ENCODE peak calls at places on chromosomes 4 and X, in nine cellular contexts. One of them, this sample, is unnamed.

GRCh38 chrX:581717-582116 is 48.9 kb upstream of the SHOX start:
- DNase-seq in GM23248: no peak
- DNase-seq in kidney: no peak
- DNase-seq in SK-N-SH: no peak
- DNase-seq in neural progenitor cell: no peak
- DNase-seq in K562: no peak
- DNase-seq in H9: no peak
- DNase-seq in H1: no peak
- DNase-seq in HCT116: no peak
- DNase-seq in this sample: no peak

GRCh38 chr4:7252510-7253340 is 60.4 kb downstream of the SORCS2 start:
- DNase-seq in K562: peak
- DNase-seq in SK-N-SH: peak
- DNase-seq in HCT116: no peak
- DNase-seq in GM23248: no peak
- DNase-seq in H9: no peak
- DNase-seq in neural progenitor cell: no peak
- DNase-seq in kidney: peak
- DNase-seq in H1: no peak
- DNase-seq in this sample: no peak

GRCh38 chr4:148076964-148077363 is 345.1 kb downstream of the ARHGAP10 start:
- DNase-seq in neural progenitor cell: no peak
- DNase-seq in H9: no peak
- DNase-seq in K562: no peak
- DNase-seq in kidney: no peak
- DNase-seq in HCT116: no peak
- DNase-seq in GM23248: no peak
- DNase-seq in SK-N-SH: no peak
- DNase-seq in H1: no peak
- DNase-seq in this sample: no peak

GRCh38 chrX:4277122-4277521 is 563.7 kb upstream of the PRKX start:
- DNase-seq in GM23248: no peak
- DNase-seq in kidney: no peak
- DNase-seq in SK-N-SH: no peak
- DNase-seq in neural progenitor cell: no peak
- DNase-seq in K562: no peak
- DNase-seq in H9: no peak
- DNase-seq in HCT116: no peak
- DNase-seq in H1: no peak
- DNase-seq in this sample: peak

GRCh38 chrX:110409925-110410324 is 51.3 kb downstream of the RTL9 start:
- DNase-seq in H9: no peak
- DNase-seq in SK-N-SH: no peak
- DNase-seq in K562: peak
- DNase-seq in HCT116: no peak
- DNase-seq in GM23248: peak
- DNase-seq in kidney: no peak
- DNase-seq in neural progenitor cell: no peak
- DNase-seq in H1: no peak
- DNase-seq in this sample: no peak

GRCh38 chr4:121582296-121582695 is 114.5 kb downstream of the ANXA5 start:
- DNase-seq in H1: no peak
- DNase-seq in K562: no peak
- DNase-seq in kidney: no peak
- DNase-seq in GM23248: peak
- DNase-seq in neural progenitor cell: no peak
- DNase-seq in H9: no peak
- DNase-seq in SK-N-SH: no peak
- DNase-seq in HCT116: no peak
- DNase-seq in this sample: no peak

GRCh38 chr4:114727426-114727825 is 128.8 kb downstream of the UGT8 start:
- DNase-seq in GM23248: no peak
- DNase-seq in H9: no peak
- DNase-seq in SK-N-SH: no peak
- DNase-seq in HCT116: no peak
- DNase-seq in H1: no peak
- DNase-seq in neural progenitor cell: peak
- DNase-seq in K562: no peak
- DNase-seq in kidney: no peak
- DNase-seq in this sample: no peak

GRCh38 chr4:8738471-8738931 is 133.1 kb downstream of the HMX1 start:
- DNase-seq in neural progenitor cell: no peak
- DNase-seq in kidney: no peak
- DNase-seq in HCT116: no peak
- DNase-seq in GM23248: no peak
- DNase-seq in H9: peak
- DNase-seq in SK-N-SH: peak
- DNase-seq in H1: no peak
- DNase-seq in K562: no peak
- DNase-seq in this sample: no peak

GRCh38 chr4:152805818-152806217 is 26.1 kb downstream of the ARFIP1 start:
- DNase-seq in HCT116: no peak
- DNase-seq in neural progenitor cell: no peak
- DNase-seq in H1: no peak
- DNase-seq in GM23248: no peak
- DNase-seq in SK-N-SH: no peak
- DNase-seq in H9: no peak
- DNase-seq in K562: no peak
- DNase-seq in kidney: no peak
- DNase-seq in this sample: no peak

GRCh38 chrX:129777218-129777768 is 2.5 kb upstream of the SASH3 start:
- DNase-seq in SK-N-SH: no peak
- DNase-seq in HCT116: no peak
- DNase-seq in GM23248: no peak
- DNase-seq in H9: no peak
- DNase-seq in K562: no peak
- DNase-seq in kidney: peak
- DNase-seq in H1: no peak
- DNase-seq in neural progenitor cell: no peak
- DNase-seq in this sample: no peak

GRCh38 chr4:84852081-84852480 is 114.4 kb downstream of the WDFY3 start:
- DNase-seq in SK-N-SH: no peak
- DNase-seq in GM23248: no peak
- DNase-seq in K562: no peak
- DNase-seq in H1: no peak
- DNase-seq in HCT116: peak
- DNase-seq in H9: no peak
- DNase-seq in kidney: no peak
- DNase-seq in neural progenitor cell: no peak
- DNase-seq in this sample: no peak

GRCh38 chrX:16577483-16578029 is 72.4 kb upstream of the S100G start:
- DNase-seq in neural progenitor cell: peak
- DNase-seq in HCT116: no peak
- DNase-seq in kidney: no peak
- DNase-seq in H9: no peak
- DNase-seq in SK-N-SH: no peak
- DNase-seq in K562: no peak
- DNase-seq in H1: no peak
- DNase-seq in GM23248: no peak
- DNase-seq in this sample: peak

GRCh38 chrX:16573781-16574180 is 76.2 kb upstream of the S100G start:
- DNase-seq in H1: no peak
- DNase-seq in K562: no peak
- DNase-seq in H9: no peak
- DNase-seq in SK-N-SH: no peak
- DNase-seq in HCT116: no peak
- DNase-seq in GM23248: peak
- DNase-seq in neural progenitor cell: no peak
- DNase-seq in kidney: no peak
- DNase-seq in this sample: no peak

GRCh38 chrX:16579517-16579916 is 70.4 kb upstream of the S100G start:
- DNase-seq in GM23248: no peak
- DNase-seq in neural progenitor cell: no peak
- DNase-seq in H9: no peak
- DNase-seq in kidney: no peak
- DNase-seq in SK-N-SH: no peak
- DNase-seq in K562: no peak
- DNase-seq in HCT116: no peak
- DNase-seq in H1: no peak
- DNase-seq in this sample: no peak

GRCh38 chrX:16578218-16578617 is 71.7 kb upstream of the S100G start:
- DNase-seq in SK-N-SH: no peak
- DNase-seq in neural progenitor cell: peak
- DNase-seq in K562: no peak
- DNase-seq in H9: peak
- DNase-seq in GM23248: peak
- DNase-seq in H1: no peak
- DNase-seq in kidney: no peak
- DNase-seq in HCT116: no peak
- DNase-seq in this sample: peak
- H3K9ac ChIP-seq in SK-N-SH: no peak
- H3K9ac ChIP-seq in neural progenitor cell: no peak
- H3K9ac ChIP-seq in K562: no peak
- H3K9ac ChIP-seq in H9: peak
- H3K9ac ChIP-seq in GM23248: no peak
- H3K9ac ChIP-seq in H1: no peak
- H3K9ac ChIP-seq in kidney: no peak
- H3K9ac ChIP-seq in HCT116: no peak
- H3K9ac ChIP-seq in this sample: no peak

DNA sequence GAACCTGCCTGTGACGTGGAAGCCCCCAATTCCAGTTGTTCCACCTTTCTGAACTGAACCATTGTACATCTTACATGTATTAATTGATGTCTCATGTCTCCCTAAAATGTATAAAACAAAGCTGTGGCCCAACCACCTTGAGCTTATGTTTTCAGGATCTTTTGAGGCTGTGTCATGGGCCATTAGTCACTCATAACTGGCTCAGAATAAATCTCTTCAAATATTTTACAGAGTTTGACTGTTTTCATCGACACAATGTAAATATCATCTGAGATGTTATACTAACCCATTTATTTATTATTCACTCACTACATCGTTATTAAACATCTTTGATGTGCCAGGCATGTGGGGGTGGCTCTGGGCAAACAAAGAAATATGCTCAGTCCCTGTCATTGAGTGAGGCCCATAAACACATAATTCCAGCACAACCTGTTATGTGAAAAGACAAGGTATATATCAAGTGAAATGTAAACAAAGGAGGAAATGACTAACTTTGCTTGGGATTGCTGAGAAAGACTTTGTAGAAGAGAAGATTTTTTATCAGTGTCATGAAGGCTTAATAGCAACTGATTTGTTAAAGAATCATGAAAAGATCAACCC is 34.5 kb upstream of the PPM1K start:
- DNase-seq in H1: no peak
- DNase-seq in H9: no peak
- DNase-seq in HCT116: no peak
- DNase-seq in neural progenitor cell: no peak
- DNase-seq in GM23248: peak
- DNase-seq in K562: no peak
- DNase-seq in kidney: no peak
- DNase-seq in SK-N-SH: no peak
- DNase-seq in this sample: no peak
- H3K27ac ChIP-seq in H1: no peak
- H3K27ac ChIP-seq in H9: no peak
- H3K27ac ChIP-seq in HCT116: no peak
- H3K27ac ChIP-seq in neural progenitor cell: no peak
- H3K27ac ChIP-seq in GM23248: no peak
- H3K27ac ChIP-seq in K562: no peak
- H3K27ac ChIP-seq in kidney: no peak
- H3K27ac ChIP-seq in SK-N-SH: no peak
- H3K27ac ChIP-seq in this sample: no peak

DNA sequence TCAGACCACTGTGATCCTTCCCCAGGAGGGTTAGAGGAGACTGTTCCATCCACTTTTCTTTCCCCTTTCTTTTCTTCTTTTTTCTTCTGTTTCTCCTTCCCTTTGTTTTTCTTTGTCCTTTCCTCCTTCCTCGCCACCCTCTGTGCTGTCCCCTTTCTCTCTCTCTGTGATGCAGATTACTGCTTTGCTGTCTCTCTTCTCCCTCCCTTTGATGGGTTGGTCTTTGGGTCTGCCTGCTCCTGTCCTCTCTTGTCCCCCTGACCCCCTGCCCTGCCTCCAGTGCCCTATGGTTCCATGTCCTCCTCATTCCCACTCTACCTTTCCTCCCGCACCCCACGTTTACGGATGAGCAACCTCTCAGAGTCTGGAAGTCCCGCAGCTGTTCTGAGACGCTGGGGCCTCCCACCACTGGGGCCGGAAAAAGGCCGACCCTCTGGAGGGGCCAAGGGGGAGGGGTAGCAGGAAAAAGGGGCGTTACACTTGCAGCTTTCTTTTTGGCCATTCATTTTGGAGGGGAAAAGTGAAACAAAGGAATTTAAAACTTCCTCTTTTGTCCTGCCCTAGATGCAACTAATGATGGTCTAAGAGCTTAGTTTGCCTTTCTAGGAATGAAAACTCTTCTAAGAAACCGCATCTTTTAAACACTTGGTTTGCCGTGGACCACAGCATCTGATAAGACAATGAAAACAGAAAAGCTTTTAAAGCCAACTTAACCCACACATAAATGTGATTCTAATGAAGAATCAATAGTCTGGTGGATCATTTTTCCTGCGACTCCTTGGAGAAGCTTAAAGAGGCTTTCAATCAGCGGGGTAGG is 24.5 kb upstream of the TSR2 start:
- DNase-seq in HCT116: no peak
- DNase-seq in H1: no peak
- DNase-seq in SK-N-SH: no peak
- DNase-seq in K562: no peak
- DNase-seq in kidney: no peak
- DNase-seq in GM23248: no peak
- DNase-seq in neural progenitor cell: peak
- DNase-seq in H9: peak
- DNase-seq in this sample: peak
- H3K9ac ChIP-seq in HCT116: no peak
- H3K9ac ChIP-seq in H1: no peak
- H3K9ac ChIP-seq in SK-N-SH: no peak
- H3K9ac ChIP-seq in K562: no peak
- H3K9ac ChIP-seq in kidney: no peak
- H3K9ac ChIP-seq in GM23248: no peak
- H3K9ac ChIP-seq in neural progenitor cell: no peak
- H3K9ac ChIP-seq in H9: no peak
- H3K9ac ChIP-seq in this sample: no peak

GRCh38 chr4:40232610-40233009 is 35.8 kb downstream of the RHOH start:
- DNase-seq in neural progenitor cell: no peak
- DNase-seq in HCT116: no peak
- DNase-seq in K562: no peak
- DNase-seq in kidney: no peak
- DNase-seq in GM23248: no peak
- DNase-seq in SK-N-SH: no peak
- DNase-seq in H1: no peak
- DNase-seq in H9: no peak
- DNase-seq in this sample: no peak

GRCh38 chr4:40233227-40233626 is 36.4 kb downstream of the RHOH start:
- DNase-seq in HCT116: no peak
- DNase-seq in GM23248: no peak
- DNase-seq in H1: no peak
- DNase-seq in SK-N-SH: no peak
- DNase-seq in neural progenitor cell: no peak
- DNase-seq in H9: no peak
- DNase-seq in K562: no peak
- DNase-seq in kidney: no peak
- DNase-seq in this sample: no peak

GRCh38 chr4:40228497-40229365 is 31.9 kb downstream of the RHOH start:
- DNase-seq in SK-N-SH: no peak
- DNase-seq in GM23248: peak
- DNase-seq in K562: peak
- DNase-seq in kidney: no peak
- DNase-seq in HCT116: no peak
- DNase-seq in H9: peak
- DNase-seq in neural progenitor cell: peak
- DNase-seq in H1: no peak
- DNase-seq in this sample: peak

GRCh38 chr4:40234519-40235039 is 37.7 kb downstream of the RHOH start:
- DNase-seq in K562: no peak
- DNase-seq in H9: no peak
- DNase-seq in H1: no peak
- DNase-seq in kidney: no peak
- DNase-seq in neural progenitor cell: no peak
- DNase-seq in GM23248: no peak
- DNase-seq in SK-N-SH: no peak
- DNase-seq in HCT116: no peak
- DNase-seq in this sample: no peak

GRCh38 chr4:40231464-40231863 is 34.6 kb downstream of the RHOH start:
- DNase-seq in kidney: no peak
- DNase-seq in K562: no peak
- DNase-seq in neural progenitor cell: no peak
- DNase-seq in H1: no peak
- DNase-seq in SK-N-SH: no peak
- DNase-seq in GM23248: no peak
- DNase-seq in HCT116: no peak
- DNase-seq in H9: no peak
- DNase-seq in this sample: peak
- H3K27ac ChIP-seq in kidney: no peak
- H3K27ac ChIP-seq in K562: peak
- H3K27ac ChIP-seq in neural progenitor cell: no peak
- H3K27ac ChIP-seq in H1: no peak
- H3K27ac ChIP-seq in SK-N-SH: no peak
- H3K27ac ChIP-seq in GM23248: no peak
- H3K27ac ChIP-seq in HCT116: no peak
- H3K27ac ChIP-seq in H9: no peak
- H3K27ac ChIP-seq in this sample: no peak

This sample was measured in endodermal cell.